ENCODE peak calls at places on chromosome 3, in nine cellular contexts. One of them, this sample, is unnamed.

GRCh38 chr3:61903931-61904657 is 342.7 kb downstream of the PTPRG start:
- DNase-seq in Peyer's patch: no peak
- DNase-seq in NCI-H1105 treated with DMSO at 0.1 percent for 48 hours: peak
- DNase-seq in T-helper 9 cell: no peak
- DNase-seq in stimulated activated CD4-positive, alpha-beta T cell treated with anti-CD3 and anti-CD28 coated beads, Interleukin-15, amount 100 ng/mL, for 24 hours: no peak
- DNase-seq in HCT116: no peak
- DNase-seq in IMR-90: peak
- DNase-seq in mesenteric fat pad: no peak
- DNase-seq in NCI-H1436 treated with DMSO at 0.1 percent for 48 hours: no peak
- DNase-seq in this sample: no peak

GRCh38 chr3:127247292-127247691 is 40.6 kb downstream of the PRR20G start:
- DNase-seq in Peyer's patch: no peak
- DNase-seq in NCI-H1105 treated with DMSO at 0.1 percent for 48 hours: no peak
- DNase-seq in T-helper 9 cell: no peak
- DNase-seq in stimulated activated CD4-positive, alpha-beta T cell treated with anti-CD3 and anti-CD28 coated beads, Interleukin-15, amount 100 ng/mL, for 24 hours: no peak
- DNase-seq in HCT116: no peak
- DNase-seq in IMR-90: no peak
- DNase-seq in mesenteric fat pad: no peak
- DNase-seq in NCI-H1436 treated with DMSO at 0.1 percent for 48 hours: no peak
- DNase-seq in this sample: no peak

GRCh38 chr3:142276780-142277179 is 51.4 kb upstream of the GK5 start:
- DNase-seq in Peyer's patch: no peak
- DNase-seq in NCI-H1105 treated with DMSO at 0.1 percent for 48 hours: no peak
- DNase-seq in T-helper 9 cell: no peak
- DNase-seq in stimulated activated CD4-positive, alpha-beta T cell treated with anti-CD3 and anti-CD28 coated beads, Interleukin-15, amount 100 ng/mL, for 24 hours: no peak
- DNase-seq in HCT116: no peak
- DNase-seq in IMR-90: peak
- DNase-seq in mesenteric fat pad: no peak
- DNase-seq in NCI-H1436 treated with DMSO at 0.1 percent for 48 hours: no peak
- DNase-seq in this sample: no peak

GRCh38 chr3:44995142-44995770 is 19.2 kb downstream of the EXOSC7 start:
- DNase-seq in Peyer's patch: no peak
- DNase-seq in NCI-H1105 treated with DMSO at 0.1 percent for 48 hours: peak
- DNase-seq in T-helper 9 cell: no peak
- DNase-seq in stimulated activated CD4-positive, alpha-beta T cell treated with anti-CD3 and anti-CD28 coated beads, Interleukin-15, amount 100 ng/mL, for 24 hours: no peak
- DNase-seq in HCT116: no peak
- DNase-seq in IMR-90: peak
- DNase-seq in mesenteric fat pad: no peak
- DNase-seq in NCI-H1436 treated with DMSO at 0.1 percent for 48 hours: peak
- DNase-seq in this sample: peak

GRCh38 chr3:167976880-167977498 is 118.7 kb downstream of the GOLIM4 start:
- DNase-seq in Peyer's patch: no peak
- DNase-seq in NCI-H1105 treated with DMSO at 0.1 percent for 48 hours: no peak
- DNase-seq in T-helper 9 cell: no peak
- DNase-seq in stimulated activated CD4-positive, alpha-beta T cell treated with anti-CD3 and anti-CD28 coated beads, Interleukin-15, amount 100 ng/mL, for 24 hours: no peak
- DNase-seq in HCT116: no peak
- DNase-seq in IMR-90: no peak
- DNase-seq in mesenteric fat pad: no peak
- DNase-seq in NCI-H1436 treated with DMSO at 0.1 percent for 48 hours: no peak
- DNase-seq in this sample: no peak

GRCh38 chr3:190131329-190131728 is 10.6 kb upstream of the P3H2 start:
- DNase-seq in Peyer's patch: no peak
- DNase-seq in NCI-H1105 treated with DMSO at 0.1 percent for 48 hours: peak
- DNase-seq in T-helper 9 cell: no peak
- DNase-seq in stimulated activated CD4-positive, alpha-beta T cell treated with anti-CD3 and anti-CD28 coated beads, Interleukin-15, amount 100 ng/mL, for 24 hours: no peak
- DNase-seq in HCT116: peak
- DNase-seq in IMR-90: peak
- DNase-seq in mesenteric fat pad: no peak
- DNase-seq in NCI-H1436 treated with DMSO at 0.1 percent for 48 hours: no peak
- DNase-seq in this sample: no peak

GRCh38 chr3:49873623-49874022 is 3.9 kb upstream of the CAMKV start:
- DNase-seq in Peyer's patch: no peak
- DNase-seq in NCI-H1105 treated with DMSO at 0.1 percent for 48 hours: no peak
- DNase-seq in T-helper 9 cell: no peak
- DNase-seq in stimulated activated CD4-positive, alpha-beta T cell treated with anti-CD3 and anti-CD28 coated beads, Interleukin-15, amount 100 ng/mL, for 24 hours: no peak
- DNase-seq in HCT116: no peak
- DNase-seq in IMR-90: no peak
- DNase-seq in mesenteric fat pad: no peak
- DNase-seq in NCI-H1436 treated with DMSO at 0.1 percent for 48 hours: no peak
- DNase-seq in this sample: no peak

GRCh38 chr3:113231391-113231790 is 20.0 kb downstream of the BOC start:
- DNase-seq in Peyer's patch: no peak
- DNase-seq in NCI-H1105 treated with DMSO at 0.1 percent for 48 hours: no peak
- DNase-seq in T-helper 9 cell: no peak
- DNase-seq in stimulated activated CD4-positive, alpha-beta T cell treated with anti-CD3 and anti-CD28 coated beads, Interleukin-15, amount 100 ng/mL, for 24 hours: no peak
- DNase-seq in HCT116: no peak
- DNase-seq in IMR-90: peak
- DNase-seq in mesenteric fat pad: no peak
- DNase-seq in NCI-H1436 treated with DMSO at 0.1 percent for 48 hours: no peak
- DNase-seq in this sample: no peak

GRCh38 chr3:164460851-164461250 is 617.4 kb downstream of the SI start:
- DNase-seq in Peyer's patch: no peak
- DNase-seq in NCI-H1105 treated with DMSO at 0.1 percent for 48 hours: no peak
- DNase-seq in T-helper 9 cell: no peak
- DNase-seq in stimulated activated CD4-positive, alpha-beta T cell treated with anti-CD3 and anti-CD28 coated beads, Interleukin-15, amount 100 ng/mL, for 24 hours: no peak
- DNase-seq in HCT116: no peak
- DNase-seq in IMR-90: no peak
- DNase-seq in mesenteric fat pad: no peak
- DNase-seq in NCI-H1436 treated with DMSO at 0.1 percent for 48 hours: no peak
- DNase-seq in this sample: no peak

GRCh38 chr3:141875893-141876380 is 506 bp upstream of the ATP1B3 start:
- DNase-seq in Peyer's patch: peak
- DNase-seq in NCI-H1105 treated with DMSO at 0.1 percent for 48 hours: peak
- DNase-seq in T-helper 9 cell: peak
- DNase-seq in stimulated activated CD4-positive, alpha-beta T cell treated with anti-CD3 and anti-CD28 coated beads, Interleukin-15, amount 100 ng/mL, for 24 hours: peak
- DNase-seq in HCT116: peak
- DNase-seq in IMR-90: peak
- DNase-seq in mesenteric fat pad: peak
- DNase-seq in NCI-H1436 treated with DMSO at 0.1 percent for 48 hours: no peak
- DNase-seq in this sample: peak

GRCh38 chr3:138114431-138114918 is 933 bp downstream of the DZIP1L start:
- DNase-seq in Peyer's patch: no peak
- DNase-seq in NCI-H1105 treated with DMSO at 0.1 percent for 48 hours: no peak
- DNase-seq in T-helper 9 cell: no peak
- DNase-seq in stimulated activated CD4-positive, alpha-beta T cell treated with anti-CD3 and anti-CD28 coated beads, Interleukin-15, amount 100 ng/mL, for 24 hours: no peak
- DNase-seq in HCT116: no peak
- DNase-seq in IMR-90: peak
- DNase-seq in mesenteric fat pad: no peak
- DNase-seq in NCI-H1436 treated with DMSO at 0.1 percent for 48 hours: no peak
- DNase-seq in this sample: peak

GRCh38 chr3:10547841-10548783 is 42.7 kb upstream of the ATP2B2 start:
- DNase-seq in Peyer's patch: no peak
- DNase-seq in NCI-H1105 treated with DMSO at 0.1 percent for 48 hours: peak
- DNase-seq in T-helper 9 cell: no peak
- DNase-seq in stimulated activated CD4-positive, alpha-beta T cell treated with anti-CD3 and anti-CD28 coated beads, Interleukin-15, amount 100 ng/mL, for 24 hours: no peak
- DNase-seq in HCT116: no peak
- DNase-seq in IMR-90: no peak
- DNase-seq in mesenteric fat pad: peak
- DNase-seq in NCI-H1436 treated with DMSO at 0.1 percent for 48 hours: no peak
- DNase-seq in this sample: no peak

GRCh38 chr3:75906555-75907112 is 121.3 kb upstream of the ZNF717 start:
- DNase-seq in Peyer's patch: no peak
- DNase-seq in NCI-H1105 treated with DMSO at 0.1 percent for 48 hours: peak
- DNase-seq in T-helper 9 cell: no peak
- DNase-seq in stimulated activated CD4-positive, alpha-beta T cell treated with anti-CD3 and anti-CD28 coated beads, Interleukin-15, amount 100 ng/mL, for 24 hours: peak
- DNase-seq in HCT116: no peak
- DNase-seq in IMR-90: peak
- DNase-seq in mesenteric fat pad: no peak
- DNase-seq in NCI-H1436 treated with DMSO at 0.1 percent for 48 hours: no peak
- DNase-seq in this sample: no peak

GRCh38 chr3:66722675-66723074 is 221.9 kb upstream of the LRIG1 start:
- DNase-seq in Peyer's patch: no peak
- DNase-seq in NCI-H1105 treated with DMSO at 0.1 percent for 48 hours: no peak
- DNase-seq in T-helper 9 cell: no peak
- DNase-seq in stimulated activated CD4-positive, alpha-beta T cell treated with anti-CD3 and anti-CD28 coated beads, Interleukin-15, amount 100 ng/mL, for 24 hours: no peak
- DNase-seq in HCT116: no peak
- DNase-seq in IMR-90: peak
- DNase-seq in mesenteric fat pad: no peak
- DNase-seq in NCI-H1436 treated with DMSO at 0.1 percent for 48 hours: no peak
- DNase-seq in this sample: peak

GRCh38 chr3:105232536-105232935 is 134.2 kb upstream of the ALCAM start:
- DNase-seq in Peyer's patch: no peak
- DNase-seq in NCI-H1105 treated with DMSO at 0.1 percent for 48 hours: no peak
- DNase-seq in T-helper 9 cell: no peak
- DNase-seq in stimulated activated CD4-positive, alpha-beta T cell treated with anti-CD3 and anti-CD28 coated beads, Interleukin-15, amount 100 ng/mL, for 24 hours: no peak
- DNase-seq in HCT116: no peak
- DNase-seq in IMR-90: peak
- DNase-seq in mesenteric fat pad: no peak
- DNase-seq in NCI-H1436 treated with DMSO at 0.1 percent for 48 hours: no peak
- DNase-seq in this sample: no peak

GRCh38 chr3:131218196-131218595 is 163.4 kb upstream of the NUDT16 start:
- DNase-seq in Peyer's patch: no peak
- DNase-seq in NCI-H1105 treated with DMSO at 0.1 percent for 48 hours: no peak
- DNase-seq in T-helper 9 cell: no peak
- DNase-seq in stimulated activated CD4-positive, alpha-beta T cell treated with anti-CD3 and anti-CD28 coated beads, Interleukin-15, amount 100 ng/mL, for 24 hours: no peak
- DNase-seq in HCT116: no peak
- DNase-seq in IMR-90: peak
- DNase-seq in mesenteric fat pad: no peak
- DNase-seq in NCI-H1436 treated with DMSO at 0.1 percent for 48 hours: no peak
- DNase-seq in this sample: no peak

GRCh38 chr3:113232367-113232766 is 21.0 kb downstream of the BOC start:
- DNase-seq in Peyer's patch: no peak
- DNase-seq in NCI-H1105 treated with DMSO at 0.1 percent for 48 hours: no peak
- DNase-seq in T-helper 9 cell: no peak
- DNase-seq in stimulated activated CD4-positive, alpha-beta T cell treated with anti-CD3 and anti-CD28 coated beads, Interleukin-15, amount 100 ng/mL, for 24 hours: no peak
- DNase-seq in HCT116: no peak
- DNase-seq in IMR-90: peak
- DNase-seq in mesenteric fat pad: no peak
- DNase-seq in NCI-H1436 treated with DMSO at 0.1 percent for 48 hours: no peak
- DNase-seq in this sample: no peak

GRCh38 chr3:50068134-50068533 is 20.6 kb upstream of the RBM5 start:
- DNase-seq in Peyer's patch: no peak
- DNase-seq in NCI-H1105 treated with DMSO at 0.1 percent for 48 hours: no peak
- DNase-seq in T-helper 9 cell: no peak
- DNase-seq in stimulated activated CD4-positive, alpha-beta T cell treated with anti-CD3 and anti-CD28 coated beads, Interleukin-15, amount 100 ng/mL, for 24 hours: no peak
- DNase-seq in HCT116: no peak
- DNase-seq in IMR-90: peak
- DNase-seq in mesenteric fat pad: no peak
- DNase-seq in NCI-H1436 treated with DMSO at 0.1 percent for 48 hours: no peak
- DNase-seq in this sample: no peak

GRCh38 chr3:46276497-46277099 is 34.3 kb downstream of the CCR3 start:
- DNase-seq in Peyer's patch: peak
- DNase-seq in NCI-H1105 treated with DMSO at 0.1 percent for 48 hours: no peak
- DNase-seq in T-helper 9 cell: peak
- DNase-seq in stimulated activated CD4-positive, alpha-beta T cell treated with anti-CD3 and anti-CD28 coated beads, Interleukin-15, amount 100 ng/mL, for 24 hours: peak
- DNase-seq in HCT116: peak
- DNase-seq in IMR-90: no peak
- DNase-seq in mesenteric fat pad: no peak
- DNase-seq in NCI-H1436 treated with DMSO at 0.1 percent for 48 hours: no peak
- DNase-seq in this sample: peak

GRCh38 chr3:187041362-187042061 is 97.8 kb downstream of the RPL39L start:
- DNase-seq in Peyer's patch: peak
- DNase-seq in NCI-H1105 treated with DMSO at 0.1 percent for 48 hours: no peak
- DNase-seq in T-helper 9 cell: peak
- DNase-seq in stimulated activated CD4-positive, alpha-beta T cell treated with anti-CD3 and anti-CD28 coated beads, Interleukin-15, amount 100 ng/mL, for 24 hours: peak
- DNase-seq in HCT116: no peak
- DNase-seq in IMR-90: peak
- DNase-seq in mesenteric fat pad: no peak
- DNase-seq in NCI-H1436 treated with DMSO at 0.1 percent for 48 hours: no peak
- DNase-seq in this sample: peak

GRCh38 chr3:173745952-173746682 is 348.6 kb downstream of the NLGN1 start:
- DNase-seq in Peyer's patch: no peak
- DNase-seq in NCI-H1105 treated with DMSO at 0.1 percent for 48 hours: no peak
- DNase-seq in T-helper 9 cell: no peak
- DNase-seq in stimulated activated CD4-positive, alpha-beta T cell treated with anti-CD3 and anti-CD28 coated beads, Interleukin-15, amount 100 ng/mL, for 24 hours: no peak
- DNase-seq in HCT116: no peak
- DNase-seq in IMR-90: peak
- DNase-seq in mesenteric fat pad: no peak
- DNase-seq in NCI-H1436 treated with DMSO at 0.1 percent for 48 hours: no peak
- DNase-seq in this sample: peak

GRCh38 chr3:122213650-122214049 is 30.2 kb downstream of the CASR start:
- DNase-seq in Peyer's patch: no peak
- DNase-seq in NCI-H1105 treated with DMSO at 0.1 percent for 48 hours: no peak
- DNase-seq in T-helper 9 cell: no peak
- DNase-seq in stimulated activated CD4-positive, alpha-beta T cell treated with anti-CD3 and anti-CD28 coated beads, Interleukin-15, amount 100 ng/mL, for 24 hours: no peak
- DNase-seq in HCT116: no peak
- DNase-seq in IMR-90: no peak
- DNase-seq in mesenteric fat pad: no peak
- DNase-seq in NCI-H1436 treated with DMSO at 0.1 percent for 48 hours: no peak
- DNase-seq in this sample: no peak

GRCh38 chr3:128448491-128448890 is 18.2 kb downstream of the DNAJB8 start:
- DNase-seq in Peyer's patch: no peak
- DNase-seq in NCI-H1105 treated with DMSO at 0.1 percent for 48 hours: no peak
- DNase-seq in T-helper 9 cell: no peak
- DNase-seq in stimulated activated CD4-positive, alpha-beta T cell treated with anti-CD3 and anti-CD28 coated beads, Interleukin-15, amount 100 ng/mL, for 24 hours: no peak
- DNase-seq in HCT116: no peak
- DNase-seq in IMR-90: no peak
- DNase-seq in mesenteric fat pad: no peak
- DNase-seq in NCI-H1436 treated with DMSO at 0.1 percent for 48 hours: no peak
- DNase-seq in this sample: no peak

GRCh38 chr3:135516143-135516542 is 449.4 kb upstream of the PPP2R3A start:
- DNase-seq in Peyer's patch: no peak
- DNase-seq in NCI-H1105 treated with DMSO at 0.1 percent for 48 hours: no peak
- DNase-seq in T-helper 9 cell: no peak
- DNase-seq in stimulated activated CD4-positive, alpha-beta T cell treated with anti-CD3 and anti-CD28 coated beads, Interleukin-15, amount 100 ng/mL, for 24 hours: no peak
- DNase-seq in HCT116: peak
- DNase-seq in IMR-90: peak
- DNase-seq in mesenteric fat pad: no peak
- DNase-seq in NCI-H1436 treated with DMSO at 0.1 percent for 48 hours: no peak
- DNase-seq in this sample: no peak

GRCh38 chr3:107414325-107414964 is 37.2 kb downstream of the CCDC54 start:
- DNase-seq in Peyer's patch: no peak
- DNase-seq in NCI-H1105 treated with DMSO at 0.1 percent for 48 hours: no peak
- DNase-seq in T-helper 9 cell: no peak
- DNase-seq in stimulated activated CD4-positive, alpha-beta T cell treated with anti-CD3 and anti-CD28 coated beads, Interleukin-15, amount 100 ng/mL, for 24 hours: no peak
- DNase-seq in HCT116: no peak
- DNase-seq in IMR-90: no peak
- DNase-seq in mesenteric fat pad: no peak
- DNase-seq in NCI-H1436 treated with DMSO at 0.1 percent for 48 hours: no peak
- DNase-seq in this sample: no peak

GRCh38 chr3:18247776-18248310 is 177.3 kb downstream of the SATB1 start:
- DNase-seq in Peyer's patch: no peak
- DNase-seq in NCI-H1105 treated with DMSO at 0.1 percent for 48 hours: no peak
- DNase-seq in T-helper 9 cell: no peak
- DNase-seq in stimulated activated CD4-positive, alpha-beta T cell treated with anti-CD3 and anti-CD28 coated beads, Interleukin-15, amount 100 ng/mL, for 24 hours: no peak
- DNase-seq in HCT116: no peak
- DNase-seq in IMR-90: no peak
- DNase-seq in mesenteric fat pad: no peak
- DNase-seq in NCI-H1436 treated with DMSO at 0.1 percent for 48 hours: no peak
- DNase-seq in this sample: no peak

GRCh38 chr3:55002416-55002930 is 74.6 kb upstream of the LRTM1 start:
- DNase-seq in Peyer's patch: no peak
- DNase-seq in NCI-H1105 treated with DMSO at 0.1 percent for 48 hours: no peak
- DNase-seq in T-helper 9 cell: no peak
- DNase-seq in stimulated activated CD4-positive, alpha-beta T cell treated with anti-CD3 and anti-CD28 coated beads, Interleukin-15, amount 100 ng/mL, for 24 hours: no peak
- DNase-seq in HCT116: no peak
- DNase-seq in IMR-90: no peak
- DNase-seq in mesenteric fat pad: no peak
- DNase-seq in NCI-H1436 treated with DMSO at 0.1 percent for 48 hours: no peak
- DNase-seq in this sample: no peak

GRCh38 chr3:32733631-32734229 is 48.7 kb downstream of the CNOT10 start:
- DNase-seq in Peyer's patch: no peak
- DNase-seq in NCI-H1105 treated with DMSO at 0.1 percent for 48 hours: peak
- DNase-seq in T-helper 9 cell: no peak
- DNase-seq in stimulated activated CD4-positive, alpha-beta T cell treated with anti-CD3 and anti-CD28 coated beads, Interleukin-15, amount 100 ng/mL, for 24 hours: no peak
- DNase-seq in HCT116: peak
- DNase-seq in IMR-90: peak
- DNase-seq in mesenteric fat pad: no peak
- DNase-seq in NCI-H1436 treated with DMSO at 0.1 percent for 48 hours: no peak
- DNase-seq in this sample: peak

GRCh38 chr3:184748219-184749135 is 36.6 kb upstream of the MAGEF1 start:
- DNase-seq in Peyer's patch: no peak
- DNase-seq in NCI-H1105 treated with DMSO at 0.1 percent for 48 hours: peak
- DNase-seq in T-helper 9 cell: no peak
- DNase-seq in stimulated activated CD4-positive, alpha-beta T cell treated with anti-CD3 and anti-CD28 coated beads, Interleukin-15, amount 100 ng/mL, for 24 hours: no peak
- DNase-seq in HCT116: peak
- DNase-seq in IMR-90: peak
- DNase-seq in mesenteric fat pad: no peak
- DNase-seq in NCI-H1436 treated with DMSO at 0.1 percent for 48 hours: no peak
- DNase-seq in this sample: peak

GRCh38 chr3:129123314-129124060 is 1.9 kb upstream of the RAB43 start:
- DNase-seq in Peyer's patch: peak
- DNase-seq in NCI-H1105 treated with DMSO at 0.1 percent for 48 hours: no peak
- DNase-seq in T-helper 9 cell: peak
- DNase-seq in stimulated activated CD4-positive, alpha-beta T cell treated with anti-CD3 and anti-CD28 coated beads, Interleukin-15, amount 100 ng/mL, for 24 hours: no peak
- DNase-seq in HCT116: no peak
- DNase-seq in IMR-90: peak
- DNase-seq in mesenteric fat pad: no peak
- DNase-seq in NCI-H1436 treated with DMSO at 0.1 percent for 48 hours: no peak
- DNase-seq in this sample: no peak

GRCh38 chr3:170062068-170062467 is 24.3 kb downstream of the GPR160 start:
- DNase-seq in Peyer's patch: no peak
- DNase-seq in NCI-H1105 treated with DMSO at 0.1 percent for 48 hours: no peak
- DNase-seq in T-helper 9 cell: no peak
- DNase-seq in stimulated activated CD4-positive, alpha-beta T cell treated with anti-CD3 and anti-CD28 coated beads, Interleukin-15, amount 100 ng/mL, for 24 hours: no peak
- DNase-seq in HCT116: no peak
- DNase-seq in IMR-90: no peak
- DNase-seq in mesenteric fat pad: no peak
- DNase-seq in NCI-H1436 treated with DMSO at 0.1 percent for 48 hours: no peak
- DNase-seq in this sample: no peak

This sample was measured in dermis microvascular lymphatic vessel endothelial cell.